ENCODE peak calls at places on chromosomes 4 and X, in six cellular contexts. K, A, V, E, M and U are unnamed samples.

GRCh38 chr4:187942968-187943367 is 52.6 kb upstream of the ZFP42 start:
- DNase-seq in K (no peak), A (no peak), V (no peak), E (no peak), M (no peak), U (no peak)

GRCh38 chr4:114729339-114729738 is 130.7 kb downstream of the UGT8 start:
- DNase-seq in K (no peak), A (no peak), V (no peak), E (no peak), M (no peak), U (no peak)

GRCh38 chr4:76579596-76580375 is 144.8 kb downstream of the SHROOM3 start:
- DNase-seq in K (no peak), A (peak; percentile 77), V (no peak), E (no peak), M (no peak), U (no peak)

GRCh38 chr4:5795580-5795979 is 84.6 kb downstream of the EVC start:
- DNase-seq in K (no peak), A (no peak), V (no peak), E (no peak), M (no peak), U (no peak)

GRCh38 chr4:56260320-56260719 is 127.0 kb downstream of the AASDH start:
- DNase-seq in K (no peak), A (no peak), V (no peak), E (no peak), M (no peak), U (no peak)

GRCh38 chr4:154308207-154308606 is 183.4 kb downstream of the DCHS2 start:
- DNase-seq in K (no peak), A (no peak), V (no peak), E (no peak), M (no peak), U (no peak)

GRCh38 chr4:168551211-168551610 is 54.4 kb downstream of the PALLD start:
- DNase-seq in K (no peak), A (no peak), V (no peak), E (no peak), M (no peak), U (no peak)

GRCh38 chr4:2183394-2183793 is 58.5 kb downstream of the HAUS3 start:
- DNase-seq in K (no peak), A (no peak), V (no peak), E (no peak), M (no peak), U (no peak)

GRCh38 chr4:41331224-41331623 is 74.5 kb downstream of the UCHL1 start:
- DNase-seq in K (no peak), A (no peak), V (no peak), E (no peak), M (no peak), U (no peak)

GRCh38 chr4:139728146-139728545 is 62.5 kb downstream of the MGST2 start:
- DNase-seq in K (no peak), A (peak; percentile 15), V (no peak), E (no peak), M (no peak), U (no peak)

GRCh38 chr4:76199664-76200211 is 13.9 kb downstream of the SCARB2 start:
- DNase-seq in K (no peak), A (peak; percentile 83), V (peak; percentile 29), E (no peak), M (peak; percentile 60), U (no peak)

GRCh38 chr4:114890773-114891172 is 222.6 kb downstream of the NDST4 start:
- DNase-seq in K (no peak), A (no peak), V (no peak), E (no peak), M (no peak), U (no peak)

GRCh38 chr4:185142563-185142910 is 529 bp upstream of the SLC25A4 start:
- DNase-seq in K (no peak), A (peak; percentile 79), V (no peak), E (no peak), M (no peak), U (no peak)

GRCh38 chrX:30597258-30598012 is 19.9 kb upstream of the TASL start:
- DNase-seq in K (no peak), A (no peak), V (no peak), E (no peak), M (no peak), U (no peak)

GRCh38 chr4:82567444-82567843 is 5.7 kb upstream of the TMEM150C start:
- DNase-seq in K (no peak), A (no peak), V (no peak), E (no peak), M (no peak), U (no peak)

GRCh38 chr4:41324861-41325260 is 68.1 kb downstream of the UCHL1 start:
- DNase-seq in K (no peak), A (no peak), V (no peak), E (no peak), M (no peak), U (no peak)

GRCh38 chr4:182145360-182145905 is 97.8 kb upstream of the TENM3 start:
- DNase-seq in K (no peak), A (peak; percentile 48), V (no peak), E (no peak), M (no peak), U (no peak)

GRCh38 chrX:55488268-55488558 is 1.4 kb downstream of the USP51 start:
- DNase-seq in K (no peak), A (no peak), V (no peak), E (no peak), M (no peak), U (no peak)

GRCh38 chr4:7120341-7120740 is 52.5 kb upstream of the GRPEL1 start:
- DNase-seq in K (no peak), A (peak; percentile 21), V (no peak), E (no peak), M (peak; percentile 44), U (no peak)

GRCh38 chrX:136128743-136129142 is 18.6 kb upstream of the FHL1 start:
- DNase-seq in K (no peak), A (no peak), V (no peak), E (no peak), M (no peak), U (no peak)

GRCh38 chrX:84363674-84364073 is 138.6 kb downstream of the HDX start:
- DNase-seq in K (no peak), A (peak; percentile 45), V (no peak), E (no peak), M (no peak), U (no peak)

GRCh38 chrX:118577041-118577440 is 81.4 kb downstream of the DOCK11 start:
- DNase-seq in K (no peak), A (no peak), V (no peak), E (no peak), M (no peak), U (no peak)

GRCh38 chr4:20773144-20773997 is 73.1 kb downstream of the PACRGL start:
- DNase-seq in K (peak; percentile 58), A (peak; percentile 90), V (no peak), E (no peak), M (peak; percentile 81), U (peak; percentile 17)

GRCh38 chr4:15396157-15396800 is 31.6 kb upstream of the C1QTNF7 start:
- DNase-seq in K (no peak), A (peak; percentile 82), V (no peak), E (peak; percentile 26), M (peak; percentile 56), U (no peak)

GRCh38 chr4:114282937-114283336 is 303.5 kb upstream of the ARSJ start:
- DNase-seq in K (no peak), A (no peak), V (no peak), E (no peak), M (no peak), U (no peak)

GRCh38 chrX:43436497-43436896 is 219.6 kb upstream of the MAOA start:
- DNase-seq in K (no peak), A (no peak), V (no peak), E (no peak), M (no peak), U (no peak)

GRCh38 chrX:25275159-25275558 is 259.4 kb upstream of the ARX start:
- DNase-seq in K (no peak), A (peak; percentile 50), V (no peak), E (no peak), M (no peak), U (no peak)

GRCh38 chrX:41684940-41685339 is 3.8 kb upstream of the GPR34 start:
- DNase-seq in K (no peak), A (no peak), V (no peak), E (no peak), M (no peak), U (no peak)

GRCh38 chr4:154208424-154208823 is 283.2 kb downstream of the DCHS2 start:
- DNase-seq in K (no peak), A (peak; percentile 9), V (no peak), E (no peak), M (no peak), U (no peak)

GRCh38 chr4:181702864-181703263 is 540.3 kb upstream of the TENM3 start:
- DNase-seq in K (no peak), A (no peak), V (no peak), E (no peak), M (no peak), U (no peak)

GRCh38 chrX:38898261-38898660 is 97.0 kb downstream of the MID1IP1 start:
- DNase-seq in K (no peak), A (no peak), V (no peak), E (no peak), M (no peak), U (no peak)